ENCODE peak calls at places on chromosomes 7 and 10, in seven cellular contexts. One of them, this sample, is unnamed.

GRCh38 chr7:121932768-121933167 is 59.8 kb downstream of the PTPRZ1 start:
- DNase-seq in pancreas: no peak
- DNase-seq in WTC11: no peak
- DNase-seq in RKO: no peak
- DNase-seq in activated CD4-positive, alpha-beta T cell treated with anti-CD3 and anti-CD28 coated beads, Interleukin-2, amount 50 U/mL, for 1 hour: no peak
- DNase-seq in kidney tubule cell: no peak
- DNase-seq in M059J: no peak
- DNase-seq in this sample: no peak

GRCh38 chr10:80609331-80609730 is 71.6 kb downstream of the SH2D4B start:
- DNase-seq in RKO: no peak
- DNase-seq in WTC11: no peak
- DNase-seq in M059J: no peak
- DNase-seq in pancreas: no peak
- DNase-seq in kidney tubule cell: no peak
- DNase-seq in activated CD4-positive, alpha-beta T cell treated with anti-CD3 and anti-CD28 coated beads, Interleukin-2, amount 50 U/mL, for 1 hour: no peak
- DNase-seq in this sample: no peak

GRCh38 chr10:6242089-6242488 is 39.4 kb downstream of the PFKFB3 start:
- DNase-seq in kidney tubule cell: no peak
- DNase-seq in activated CD4-positive, alpha-beta T cell treated with anti-CD3 and anti-CD28 coated beads, Interleukin-2, amount 50 U/mL, for 1 hour: no peak
- DNase-seq in pancreas: no peak
- DNase-seq in WTC11: no peak
- DNase-seq in RKO: no peak
- DNase-seq in M059J: no peak
- DNase-seq in this sample: no peak

GRCh38 chr7:134750083-134751062 is 29.1 kb upstream of the CALD1 start:
- DNase-seq in pancreas: peak
- DNase-seq in M059J: peak
- DNase-seq in activated CD4-positive, alpha-beta T cell treated with anti-CD3 and anti-CD28 coated beads, Interleukin-2, amount 50 U/mL, for 1 hour: peak
- DNase-seq in kidney tubule cell: peak
- DNase-seq in RKO: no peak
- DNase-seq in WTC11: peak
- DNase-seq in this sample: peak

GRCh38 chr7:78571292-78571691 is 772.7 kb downstream of the PHTF2 start:
- DNase-seq in activated CD4-positive, alpha-beta T cell treated with anti-CD3 and anti-CD28 coated beads, Interleukin-2, amount 50 U/mL, for 1 hour: no peak
- DNase-seq in M059J: no peak
- DNase-seq in RKO: no peak
- DNase-seq in WTC11: no peak
- DNase-seq in kidney tubule cell: no peak
- DNase-seq in pancreas: no peak
- DNase-seq in this sample: no peak

GRCh38 chr10:76317078-76317477 is 885.7 kb downstream of the LRMDA start:
- DNase-seq in kidney tubule cell: no peak
- DNase-seq in activated CD4-positive, alpha-beta T cell treated with anti-CD3 and anti-CD28 coated beads, Interleukin-2, amount 50 U/mL, for 1 hour: no peak
- DNase-seq in RKO: no peak
- DNase-seq in pancreas: no peak
- DNase-seq in M059J: no peak
- DNase-seq in WTC11: no peak
- DNase-seq in this sample: no peak

GRCh38 chr7:95690367-95690947 is 81.9 kb upstream of the DYNC1I1 start:
- DNase-seq in pancreas: no peak
- DNase-seq in M059J: peak
- DNase-seq in kidney tubule cell: peak
- DNase-seq in activated CD4-positive, alpha-beta T cell treated with anti-CD3 and anti-CD28 coated beads, Interleukin-2, amount 50 U/mL, for 1 hour: no peak
- DNase-seq in WTC11: no peak
- DNase-seq in RKO: peak
- DNase-seq in this sample: peak

GRCh38 chr7:149147730-149148653 is 739 bp downstream of the ZNF398 start:
- DNase-seq in activated CD4-positive, alpha-beta T cell treated with anti-CD3 and anti-CD28 coated beads, Interleukin-2, amount 50 U/mL, for 1 hour: peak
- DNase-seq in RKO: peak
- DNase-seq in WTC11: peak
- DNase-seq in M059J: peak
- DNase-seq in pancreas: peak
- DNase-seq in kidney tubule cell: peak
- DNase-seq in this sample: peak

GRCh38 chr7:47338031-47338430 is 243.9 kb downstream of the TNS3 start:
- DNase-seq in activated CD4-positive, alpha-beta T cell treated with anti-CD3 and anti-CD28 coated beads, Interleukin-2, amount 50 U/mL, for 1 hour: no peak
- DNase-seq in RKO: no peak
- DNase-seq in kidney tubule cell: no peak
- DNase-seq in WTC11: no peak
- DNase-seq in pancreas: no peak
- DNase-seq in M059J: no peak
- DNase-seq in this sample: no peak

GRCh38 chr7:424301-424935 is 95.2 kb downstream of the PDGFA start:
- DNase-seq in pancreas: peak
- DNase-seq in kidney tubule cell: no peak
- DNase-seq in RKO: no peak
- DNase-seq in WTC11: no peak
- DNase-seq in M059J: no peak
- DNase-seq in activated CD4-positive, alpha-beta T cell treated with anti-CD3 and anti-CD28 coated beads, Interleukin-2, amount 50 U/mL, for 1 hour: no peak
- DNase-seq in this sample: no peak

GRCh38 chr10:110883924-110884323 is 12.2 kb downstream of the PDCD4 start:
- DNase-seq in kidney tubule cell: no peak
- DNase-seq in pancreas: no peak
- DNase-seq in M059J: no peak
- DNase-seq in activated CD4-positive, alpha-beta T cell treated with anti-CD3 and anti-CD28 coated beads, Interleukin-2, amount 50 U/mL, for 1 hour: no peak
- DNase-seq in WTC11: no peak
- DNase-seq in RKO: no peak
- DNase-seq in this sample: no peak